ENCODE peak calls at places on chromosomes 6 and 20, in six cellular contexts. S is HL-60; N is GM23338; C is CD8-positive, alpha-beta T cell; J is AG04450; R is mucosa of descending colon. I is an unnamed sample.

GRCh38 chr6:83976871-83977270 is 56.7 kb upstream of the MRAP2 start:
- DNase-seq in S (no peak), N (no peak), C (no peak), J (no peak), R (no peak), I (no peak)

GRCh38 chr6:168088161-168089106 is 9.4 kb upstream of the FRMD1 start:
- DNase-seq in S (no peak), N (peak), C (no peak), J (peak), R (peak), I (no peak)

GRCh38 chr20:12067686-12068085 is 150.0 kb downstream of the BTBD3 start:
- DNase-seq in S (no peak), N (no peak), C (no peak), J (no peak), R (no peak), I (no peak)

GRCh38 chr20:10219452-10219791 is 792 bp downstream of the SNAP25 start:
- DNase-seq in S (peak), N (peak), C (peak), J (no peak), R (peak), I (peak)

GRCh38 chr20:58640446-58640845 is 10.6 kb upstream of the STX16 start:
- DNase-seq in S (no peak), N (no peak), C (no peak), J (no peak), R (no peak), I (no peak)

GRCh38 chr6:136846046-136846445 is 23.7 kb downstream of the PEX7 start:
- DNase-seq in S (peak), N (peak), C (no peak), J (peak), R (no peak), I (no peak)

GRCh38 chr6:117206951-117207687 is 58.2 kb upstream of the VGLL2 start:
- DNase-seq in S (no peak), N (peak), C (no peak), J (no peak), R (no peak), I (no peak)

GRCh38 chr6:100185615-100186014 is 191.6 kb upstream of the MCHR2 start:
- DNase-seq in S (no peak), N (no peak), C (no peak), J (no peak), R (no peak), I (no peak)

GRCh38 chr20:59469266-59470252 is 134.8 kb upstream of the PHACTR3 start:
- DNase-seq in S (no peak), N (peak), C (no peak), J (no peak), R (no peak), I (no peak)

GRCh38 chr6:33073431-33073871 is at the start of gene HLA-DPA1:
- DNase-seq in S (no peak), N (peak), C (peak), J (no peak), R (no peak), I (peak)

GRCh38 chr6:38806833-38807232 is 91.7 kb downstream of the DNAH8 start:
- DNase-seq in S (no peak), N (no peak), C (no peak), J (no peak), R (no peak), I (no peak)

GRCh38 chr20:3398681-3399252 is 8.7 kb downstream of the DNAAF9 start:
- DNase-seq in S (no peak), N (no peak), C (no peak), J (peak), R (no peak), I (no peak)

GRCh38 chr20:14406495-14406894 is 69.1 kb upstream of the FLRT3 start:
- DNase-seq in S (no peak), N (no peak), C (no peak), J (no peak), R (no peak), I (no peak)

GRCh38 chr6:110509617-110510231 is 33.3 kb upstream of the SLC22A16 start:
- DNase-seq in S (no peak), N (no peak), C (no peak), J (no peak), R (no peak), I (no peak)

GRCh38 chr6:21469213-21469612 is 124.3 kb upstream of the SOX4 start:
- DNase-seq in S (no peak), N (no peak), C (no peak), J (no peak), R (no peak), I (no peak)

GRCh38 chr6:158314737-158315136 is 2.5 kb downstream of the TULP4 start:
- DNase-seq in S (peak), N (no peak), C (no peak), J (no peak), R (no peak), I (no peak)

GRCh38 chr6:4355241-4355640 is 219.9 kb upstream of the ECI2 start:
- DNase-seq in S (no peak), N (no peak), C (no peak), J (no peak), R (no peak), I (no peak)

GRCh38 chr6:166588691-166589333 is 2.3 kb upstream of the RAMACL start:
- DNase-seq in S (no peak), N (peak), C (no peak), J (peak), R (no peak), I (no peak)

GRCh38 chr20:6818033-6818808 is 50.7 kb downstream of the BMP2 start:
- DNase-seq in S (no peak), N (peak), C (no peak), J (no peak), R (no peak), I (no peak)

GRCh38 chr20:62624325-62624690 is 18.0 kb upstream of the SLCO4A1 start:
- DNase-seq in S (no peak), N (peak), C (peak), J (no peak), R (peak), I (no peak)

GRCh38 chr6:79946242-79946641 is 1.1 kb downstream of the ELOVL4 start:
- DNase-seq in S (no peak), N (peak), C (no peak), J (no peak), R (no peak), I (peak)

GRCh38 chr6:69665437-69665836 is 131.4 kb downstream of the LMBRD1 start:
- DNase-seq in S (no peak), N (no peak), C (no peak), J (no peak), R (no peak), I (no peak)

GRCh38 chr6:11536795-11537194 is 754 bp upstream of the TMEM170B start:
- DNase-seq in S (no peak), N (peak), C (no peak), J (no peak), R (peak), I (no peak)

GRCh38 chr6:26183581-26184408 is 96.6 kb downstream of the HFE start:
- DNase-seq in S (no peak), N (peak), C (peak), J (peak), R (peak), I (peak)

GRCh38 chr6:77324851-77325250 is 138.4 kb downstream of the HTR1B start:
- DNase-seq in S (no peak), N (no peak), C (no peak), J (no peak), R (no peak), I (no peak)

GRCh38 chr6:149896491-149896890 is 1.4 kb downstream of the RAET1E start:
- DNase-seq in S (no peak), N (no peak), C (no peak), J (no peak), R (no peak), I (no peak)

GRCh38 chr20:38242848-38243449 is 17.6 kb downstream of the KIAA1755 start:
- DNase-seq in S (peak), N (peak), C (no peak), J (no peak), R (no peak), I (no peak)

GRCh38 chr6:31769684-31770371 is 7.3 kb downstream of the VWA7 start:
- DNase-seq in S (peak), N (peak), C (peak), J (no peak), R (peak), I (peak)

GRCh38 chr20:32839982-32840285 is 18.8 kb upstream of the EFCAB8 start:
- DNase-seq in S (no peak), N (no peak), C (no peak), J (no peak), R (no peak), I (no peak)

GRCh38 chr6:69732045-69732444 is 64.8 kb downstream of the LMBRD1 start:
- DNase-seq in S (no peak), N (no peak), C (no peak), J (no peak), R (no peak), I (no peak)

GRCh38 chr6:128112494-128112893 is 211.6 kb upstream of the THEMIS start:
- DNase-seq in S (no peak), N (no peak), C (no peak), J (no peak), R (no peak), I (peak)
- H3K4me3 ChIP-seq in S (no peak), N (no peak), C (peak), J (peak), R (no peak), I (peak)

GRCh38 chr20:24994470-24995368 is 2.2 kb upstream of the APMAP start:
- DNase-seq in S (peak), N (peak), C (peak), J (no peak), R (peak), I (peak)
- H3K4me3 ChIP-seq in S (no peak), N (no peak), C (no peak), J (peak), R (no peak), I (no peak)

GRCh38 chr20:44572551-44573500 is 9.6 kb upstream of the PKIG start:
- DNase-seq in S (no peak), N (no peak), C (no peak), J (peak), R (no peak), I (no peak)
- H3K4me3 ChIP-seq in S (no peak), N (no peak), C (no peak), J (peak), R (no peak), I (no peak)

GRCh38 chr20:36756482-36756881 is 10.6 kb upstream of the NDRG3 start:
- DNase-seq in S (no peak), N (no peak), C (no peak), J (no peak), R (no peak), I (no peak)
- H3K4me3 ChIP-seq in S (no peak), N (no peak), C (no peak), J (no peak), R (no peak), I (no peak)

GRCh38 chr6:89357390-89357789 is 4.9 kb upstream of the UBE2J1 start:
- DNase-seq in S (peak), N (no peak), C (no peak), J (no peak), R (no peak), I (no peak)
- H3K4me3 ChIP-seq in S (peak), N (no peak), C (peak), J (no peak), R (no peak), I (peak)

DNA sequence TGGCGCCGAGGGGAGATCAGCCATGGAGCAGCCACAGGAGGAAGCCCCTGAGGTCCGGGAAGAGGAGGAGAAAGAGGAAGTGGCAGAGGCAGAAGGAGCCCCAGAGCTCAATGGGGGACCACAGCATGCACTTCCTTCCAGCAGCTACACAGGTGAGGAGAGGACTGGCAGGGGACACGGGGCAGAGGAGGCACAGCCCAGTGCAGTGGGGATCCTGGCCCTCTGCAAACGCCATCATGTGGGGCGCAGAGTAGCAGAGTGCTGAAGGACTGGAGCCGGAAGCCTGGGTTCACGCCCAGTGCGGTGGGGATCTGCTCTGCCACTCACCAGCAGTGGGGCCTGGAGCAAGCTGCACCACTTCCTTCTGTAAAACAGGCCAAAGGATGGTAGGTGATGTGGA is 41.1 kb upstream of the FANCE start:
- DNase-seq in S (no peak), N (no peak), C (no peak), J (no peak), R (no peak), I (no peak)
- H3K4me3 ChIP-seq in S (no peak), N (no peak), C (no peak), J (no peak), R (no peak), I (no peak)

DNA sequence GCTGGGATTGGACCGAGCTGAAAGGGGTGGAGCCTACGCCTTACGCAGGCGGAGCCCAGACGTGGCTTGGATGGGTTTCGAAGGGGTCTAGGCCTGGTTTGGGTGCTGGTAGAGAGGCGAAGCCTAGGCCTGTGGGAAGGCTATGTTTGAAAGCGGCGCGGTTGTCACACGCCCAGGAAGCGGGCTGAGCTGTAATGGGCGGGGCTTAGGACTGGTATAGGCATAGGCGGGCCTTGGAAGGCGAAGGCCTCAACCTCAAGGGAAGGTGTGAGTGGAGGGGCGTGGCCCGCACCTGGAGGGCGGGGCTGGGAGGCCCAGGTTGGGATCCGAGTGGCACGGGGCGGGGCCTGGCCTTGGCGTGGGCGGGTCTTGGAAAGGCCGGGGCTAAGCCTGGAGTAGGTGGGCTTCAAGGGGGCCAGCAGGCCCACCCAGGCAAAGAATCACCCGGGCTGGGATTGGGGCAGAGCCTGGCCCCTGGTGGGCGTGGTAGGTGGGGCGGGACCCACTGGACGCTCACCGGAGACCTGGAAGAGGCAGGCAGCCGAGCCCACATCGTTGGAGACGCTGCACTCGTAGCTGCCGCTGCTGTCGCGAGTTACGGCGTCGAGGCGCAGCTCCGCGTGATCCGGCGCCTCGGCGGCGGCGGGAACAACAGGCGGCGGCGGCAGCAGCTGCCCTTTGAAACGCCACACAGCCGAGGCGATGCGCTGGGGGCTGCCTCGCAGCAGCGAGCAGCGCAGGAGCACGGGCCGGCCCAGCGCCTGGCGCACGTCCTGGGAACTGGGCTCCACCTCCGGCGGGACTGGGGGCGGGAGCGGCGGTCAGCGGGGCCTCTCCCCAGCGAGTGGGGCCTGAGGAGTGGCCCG is 49.0 kb downstream of the MDGA1 start:
- DNase-seq in S (no peak), N (peak), C (no peak), J (no peak), R (peak), I (no peak)
- H3K4me3 ChIP-seq in S (no peak), N (peak), C (no peak), J (no peak), R (no peak), I (no peak)

DNA sequence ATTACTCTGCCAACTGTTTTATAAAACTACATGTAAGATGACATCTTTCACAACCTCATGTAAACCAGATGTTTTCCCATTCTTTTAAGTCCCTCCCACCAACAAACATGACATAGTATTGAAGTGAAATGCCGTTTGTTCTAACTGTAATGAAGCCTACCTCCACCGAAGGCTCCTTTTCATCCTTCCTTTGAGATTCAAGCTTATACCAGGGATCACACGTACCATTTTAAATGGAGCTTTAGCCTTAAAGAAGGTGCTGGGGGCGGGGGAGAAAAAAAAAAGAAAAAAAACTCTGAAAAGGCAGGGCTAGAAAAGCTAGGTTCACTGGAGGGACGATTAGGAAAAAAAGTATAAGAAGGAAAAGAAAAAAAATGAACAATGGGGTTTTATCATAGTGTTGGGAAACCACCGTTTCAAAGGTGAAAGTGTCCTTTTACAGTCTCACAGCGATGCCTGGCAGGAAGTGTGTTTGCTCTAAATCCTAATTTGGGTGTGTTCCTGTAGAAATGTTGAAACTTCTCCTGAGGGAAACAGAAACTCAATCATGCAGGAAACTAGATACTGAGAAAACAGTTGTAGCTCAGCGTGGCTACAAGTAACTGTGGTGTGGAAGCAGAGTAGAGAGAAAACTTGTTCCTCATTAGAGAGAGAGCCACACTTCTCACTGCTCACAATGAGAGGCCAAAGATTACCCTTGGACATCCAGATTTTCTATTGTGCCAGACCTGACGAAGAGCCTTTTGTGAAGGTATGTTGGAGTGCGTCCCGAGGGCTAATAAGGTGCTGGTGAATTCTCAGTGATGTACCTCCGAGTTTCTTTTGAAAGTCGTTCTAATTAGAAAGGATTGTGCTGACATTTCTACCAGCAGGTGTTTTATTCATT is 37.6 kb upstream of the HINT3 start:
- DNase-seq in S (peak), N (peak), C (no peak), J (peak), R (no peak), I (no peak)
- H3K4me3 ChIP-seq in S (peak), N (no peak), C (no peak), J (peak), R (no peak), I (peak)

I was measured in naive thymus-derived CD4-positive, alpha-beta T cell.